ENCODE peak calls at places on chromosomes 1 and 21, in six cellular contexts. V is ovary; Z is AG04450; O is mesothelial cell of epicardium; I is GM20000; S is CD8-positive, alpha-beta T cell. K is an unnamed sample.

GRCh38 chr1:6634278-6635052 is 9.8 kb downstream of the THAP3 start:
- DNase-seq in V (peak), Z (no peak), S (peak), O (no peak), I (peak), K (peak)

GRCh38 chr1:77031101-77031662 is 163.9 kb downstream of the ST6GALNAC5 start:
- DNase-seq in I (peak), O (no peak), S (no peak), V (no peak), Z (peak), K (no peak)

GRCh38 chr1:24713736-24714135 is 31.5 kb upstream of the CLIC4 start:
- DNase-seq in Z (no peak), S (no peak), I (no peak), V (no peak), O (no peak), K (no peak)

GRCh38 chr1:109882288-109883245 is 28.1 kb upstream of the CSF1 start:
- DNase-seq in S (no peak), Z (no peak), O (no peak), I (no peak), V (no peak), K (no peak)

GRCh38 chr1:156945881-156946661 is 25.6 kb downstream of the LRRC71 start:
- DNase-seq in I (no peak), Z (no peak), O (no peak), V (no peak), S (no peak), K (no peak)

GRCh38 chr1:36775716-36776115 is 258.6 kb downstream of the GRIK3 start:
- DNase-seq in S (no peak), I (no peak), Z (no peak), O (no peak), V (no peak), K (no peak)

GRCh38 chr1:159092398-159092760 is 15.8 kb upstream of the AIM2 start:
- DNase-seq in Z (no peak), V (no peak), S (no peak), O (no peak), I (no peak), K (no peak)

GRCh38 chr1:159923203-159924024 is 1.9 kb downstream of the TAGLN2 start:
- DNase-seq in V (peak), I (peak), Z (no peak), S (peak), O (peak), K (no peak)

GRCh38 chr1:22814176-22815042 is 103.8 kb downstream of the EPHB2 start:
- DNase-seq in O (no peak), I (no peak), Z (no peak), S (no peak), V (peak), K (no peak)

GRCh38 chr1:161199506-161200119 is 759 bp upstream of the ADAMTS4 start:
- DNase-seq in O (no peak), Z (no peak), S (no peak), V (peak), I (no peak), K (no peak)

GRCh38 chr1:161200421-161200991 is 1.7 kb upstream of the ADAMTS4 start:
- DNase-seq in V (peak), S (no peak), I (no peak), Z (no peak), O (no peak), K (no peak)

GRCh38 chr1:161200992-161201827 is 957 bp upstream of the NDUFS2 start:
- DNase-seq in S (no peak), I (no peak), Z (peak), O (no peak), V (peak), K (no peak)

GRCh38 chr1:161198877-161199431 is at the start of gene ADAMTS4:
- DNase-seq in S (no peak), O (no peak), Z (peak), V (peak), I (no peak), K (no peak)

DNA sequence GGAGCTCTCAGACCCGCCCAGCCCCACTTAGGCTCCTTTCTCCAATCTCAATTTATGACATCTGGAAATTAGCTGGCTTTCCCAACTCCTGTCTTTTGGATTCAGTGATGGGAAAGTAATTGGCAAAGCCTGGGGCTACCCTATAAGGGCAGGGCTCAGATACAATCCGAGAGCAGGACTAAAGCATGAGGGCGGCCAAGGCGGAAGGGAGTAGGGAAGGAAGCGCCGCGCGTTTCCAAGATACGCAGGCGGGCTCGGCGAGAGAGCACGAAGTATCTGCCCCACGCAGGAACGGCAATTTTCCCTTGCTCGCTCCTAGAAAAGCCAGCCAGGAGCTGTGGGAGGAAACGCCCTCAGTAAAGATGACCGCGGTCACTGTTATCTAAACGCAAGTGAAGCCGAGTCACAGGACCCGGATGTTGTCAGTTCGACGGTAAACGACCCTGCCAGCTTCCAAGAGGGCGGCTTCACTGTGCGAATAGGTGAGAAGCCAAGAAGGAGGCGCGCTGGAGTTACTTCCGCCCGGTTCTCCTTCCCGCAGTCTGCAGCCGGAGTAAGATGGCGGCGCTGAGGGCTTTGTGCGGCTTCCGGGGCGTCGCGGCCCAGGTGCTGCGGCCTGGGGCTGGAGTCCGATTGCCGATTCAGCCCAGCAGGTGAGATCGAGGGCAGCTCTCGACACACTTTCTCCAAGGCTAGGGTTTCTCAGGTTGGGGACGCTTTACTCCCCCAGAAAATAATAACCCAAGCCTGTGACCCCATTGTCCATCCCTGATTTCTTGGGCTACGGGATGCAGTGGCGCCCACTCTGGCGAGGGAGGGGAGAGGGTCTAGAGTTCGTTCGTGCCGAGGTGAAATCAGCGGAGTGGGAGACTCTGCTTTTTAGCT is at the start of gene NDUFS2:
- DNase-seq in S (peak), I (peak), V (peak), O (peak), Z (peak), K (peak)
- TF ChIP-seq CTCF in S (no peak), I (no peak), V (peak), O (no peak), Z (peak), K (peak)

GRCh38 chr1:219660666-219661463 is 48.0 kb upstream of the ZC3H11B start:
- DNase-seq in V (peak), S (no peak), I (peak), Z (peak), O (peak), K (peak)
- TF ChIP-seq CTCF in V (peak), S (no peak), I (peak), Z (peak), O (peak), K (peak)

GRCh38 chr1:54488065-54488750 is 59.8 kb upstream of the ACOT11 start:
- DNase-seq in O (peak), Z (peak), S (peak), I (peak), V (peak), K (peak)
- TF ChIP-seq CTCF in O (no peak), Z (peak), S (no peak), I (no peak), V (peak), K (no peak)

DNA sequence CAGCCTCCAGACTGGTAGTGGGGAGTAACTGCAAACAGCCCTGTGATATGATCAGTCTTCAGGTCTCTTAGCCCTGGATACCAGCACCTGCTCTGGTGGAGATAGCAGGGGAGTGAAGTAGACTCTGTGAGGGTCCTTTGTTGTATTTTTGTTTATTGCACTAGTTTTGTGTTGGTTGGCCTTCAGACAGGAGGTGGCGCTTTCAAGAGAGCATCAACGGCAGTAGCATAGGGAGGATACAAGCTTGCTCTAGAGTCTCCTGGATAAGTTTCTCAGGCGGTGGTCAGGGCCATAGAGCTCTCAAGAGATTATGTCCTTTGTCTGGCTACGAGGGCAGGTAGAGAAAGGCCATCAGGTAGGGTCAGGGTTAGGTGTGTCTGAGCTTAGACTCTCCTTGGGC is 116.4 kb downstream of the USH2A start:
- DNase-seq in I (no peak), O (no peak), S (no peak), V (no peak), Z (no peak), K (no peak)
- TF ChIP-seq CTCF in I (no peak), O (no peak), S (no peak), V (no peak), Z (no peak), K (no peak)

GRCh38 chr1:101971309-101971708 is 25.4 kb downstream of the OLFM3 start:
- DNase-seq in V (no peak), O (no peak), Z (no peak), S (no peak), I (no peak), K (no peak)
- TF ChIP-seq CTCF in V (no peak), O (no peak), Z (no peak), S (no peak), I (no peak), K (no peak)

GRCh38 chr1:199675937-199676336 is 351.6 kb upstream of the NR5A2 start:
- DNase-seq in V (no peak), O (no peak), Z (no peak), I (no peak), S (no peak), K (no peak)
- TF ChIP-seq CTCF in V (no peak), O (no peak), Z (no peak), I (no peak), S (no peak), K (no peak)

DNA sequence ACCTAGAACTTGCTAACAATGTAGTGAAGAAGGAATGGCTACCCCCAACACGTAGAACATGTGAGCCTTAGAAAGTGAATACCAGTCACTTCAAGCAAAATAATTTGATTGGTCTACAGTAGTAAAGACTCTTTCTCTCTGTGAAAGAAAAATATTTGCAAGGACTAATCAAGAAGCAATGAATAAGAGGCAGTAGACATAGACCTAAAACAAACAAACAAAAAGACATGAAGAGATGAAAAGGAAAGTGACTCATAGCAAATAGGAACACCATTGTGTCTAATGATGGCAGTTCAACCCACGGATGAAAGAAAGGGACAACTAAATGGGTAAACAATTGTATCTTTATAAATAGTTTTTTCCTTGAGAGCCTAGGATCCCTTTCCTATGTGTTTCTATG is 811.6 kb downstream of the USP25 start:
- DNase-seq in I (no peak), Z (no peak), S (no peak), O (no peak), V (no peak), K (no peak)
- TF ChIP-seq CTCF in I (no peak), Z (no peak), S (no peak), O (no peak), V (no peak), K (no peak)

GRCh38 chr21:30962013-30962412 is 76.3 kb downstream of the KRTAP19-8 start:
- DNase-seq in O (no peak), S (no peak), V (no peak), Z (no peak), I (no peak), K (no peak)
- TF ChIP-seq CTCF in O (peak), S (no peak), V (no peak), Z (no peak), I (no peak), K (no peak)